ENCODE peak calls at places on chromosomes 12 and 14, in seven cellular contexts. O is gastrocnemius medialis; W is left colon; G is activated T-helper 1 cell treated with anti-CD3 and anti-CD28 coated beads, Interleukin-12 subunit alpha, Interleukin-12 subunit beta, Interleukin-2, Interleukin-4 antibody, amounts not matched to agents 30 ng/mL and 10 ng/mL and 1 ng/mL, durations not matched to agents 14 hours and 24 hours and 36 hours; V is aorta; K is pancreas; E is naive thymus-derived CD4-positive, alpha-beta T cell. Z is an unnamed sample.

GRCh38 chr12:108842364-108842763 is 15.0 kb downstream of the SSH1 start:
- DNase-seq in O (no peak), W (no peak), G (no peak), V (no peak), K (no peak), E (no peak), Z (no peak)

GRCh38 chr14:54901380-54902142 is 1.1 kb downstream of the GCH1 start:
- DNase-seq in O (no peak), W (peak), G (no peak), V (no peak), K (no peak), E (no peak), Z (no peak)

GRCh38 chr14:101562659-101563351 is 1.5 kb downstream of the DIO3 start:
- DNase-seq in O (no peak), W (no peak), G (no peak), V (no peak), K (no peak), E (no peak), Z (no peak)

GRCh38 chr14:61704554-61704953 is 9.2 kb downstream of the HIF1A start:
- DNase-seq in O (no peak), W (no peak), G (no peak), V (no peak), K (no peak), E (no peak), Z (no peak)

GRCh38 chr14:74973003-74973614 is 17.7 kb upstream of the PGF start:
- DNase-seq in O (no peak), W (peak), G (peak), V (peak), K (no peak), E (no peak), Z (peak)

GRCh38 chr12:21527451-21528180 is 1.5 kb downstream of the SPX start:
- DNase-seq in O (peak), W (peak), G (peak), V (peak), K (peak), E (peak), Z (peak)

GRCh38 chr12:110100315-110100970 is 23.7 kb upstream of the IFT81 start:
- DNase-seq in O (peak), W (peak), G (peak), V (peak), K (peak), E (no peak), Z (peak)

GRCh38 chr12:104671407-104672095 is 214.8 kb downstream of the CHST11 start:
- DNase-seq in O (peak), W (peak), G (peak), V (peak), K (peak), E (peak), Z (peak)

GRCh38 chr12:9721394-9722092 is 11.4 kb downstream of the CLECL1 start:
- DNase-seq in O (no peak), W (no peak), G (no peak), V (no peak), K (no peak), E (no peak), Z (no peak)

GRCh38 chr14:94769413-94770250 is at the start of gene GSC:
- DNase-seq in O (peak), W (peak), G (no peak), V (peak), K (peak), E (no peak), Z (peak)

GRCh38 chr12:104790296-104791125 is 167.6 kb downstream of the SLC41A2 start:
- DNase-seq in O (no peak), W (peak), G (peak), V (peak), K (no peak), E (peak), Z (peak)

GRCh38 chr14:105019861-105020814 is 745 bp downstream of the CDCA4 start:
- DNase-seq in O (no peak), W (peak), G (peak), V (peak), K (peak), E (peak), Z (peak)

GRCh38 chr14:93951798-93952540 is 24.4 kb downstream of the ASB2 start:
- DNase-seq in O (no peak), W (no peak), G (no peak), V (no peak), K (no peak), E (no peak), Z (peak)

GRCh38 chr12:69998922-69999321 is 173.9 kb downstream of the MYRFL start:
- DNase-seq in O (no peak), W (no peak), G (no peak), V (no peak), K (no peak), E (no peak), Z (no peak)

GRCh38 chr14:50603565-50603964 is 43.6 kb downstream of the ATL1 start:
- DNase-seq in O (no peak), W (no peak), G (no peak), V (no peak), K (no peak), E (no peak), Z (no peak)